ENCODE peak calls at places on chromosome 4, in eight cellular contexts. One of them, this sample, is unnamed.
A peak's percentile ranks its signal among the peaks of the same experiment; 100 is the strongest.

GRCh38 chr4:19532120-19532848 is 719.4 kb upstream of the SLIT2 start:
- DNase-seq in DMS53: no peak
- DNase-seq in ascending aorta: no peak
- DNase-seq in RWPE1: no peak
- DNase-seq in GM13977: no peak
- DNase-seq in H4: no peak
- DNase-seq in hypothalamus: no peak
- DNase-seq in GM12865: no peak
- DNase-seq in this sample: no peak

GRCh38 chr4:10442976-10443375 is 14.2 kb downstream of the ZNF518B start:
- DNase-seq in DMS53: peak; percentile 51
- DNase-seq in ascending aorta: no peak
- DNase-seq in RWPE1: no peak
- DNase-seq in GM13977: no peak
- DNase-seq in H4: no peak
- DNase-seq in hypothalamus: no peak
- DNase-seq in GM12865: no peak
- DNase-seq in this sample: no peak

GRCh38 chr4:184444953-184445309 is 29.4 kb downstream of the IRF2 start:
- DNase-seq in DMS53: no peak
- DNase-seq in ascending aorta: no peak
- DNase-seq in RWPE1: no peak
- DNase-seq in GM13977: peak; percentile 73
- DNase-seq in H4: no peak
- DNase-seq in hypothalamus: no peak
- DNase-seq in GM12865: peak; percentile 62
- DNase-seq in this sample: no peak

GRCh38 chr4:124389591-124389990 is 322.9 kb downstream of the ANKRD50 start:
- DNase-seq in DMS53: no peak
- DNase-seq in ascending aorta: no peak
- DNase-seq in RWPE1: no peak
- DNase-seq in GM13977: no peak
- DNase-seq in H4: no peak
- DNase-seq in hypothalamus: no peak
- DNase-seq in GM12865: no peak
- DNase-seq in this sample: no peak

GRCh38 chr4:67871867-67872266 is 11.9 kb downstream of the TMPRSS11D start:
- DNase-seq in DMS53: peak; percentile 63
- DNase-seq in ascending aorta: no peak
- DNase-seq in RWPE1: peak; percentile 43
- DNase-seq in GM13977: peak; percentile 26
- DNase-seq in H4: peak; percentile 50
- DNase-seq in hypothalamus: no peak
- DNase-seq in GM12865: peak; percentile 45
- DNase-seq in this sample: no peak

GRCh38 chr4:176034498-176034897 is 31.1 kb upstream of the WDR17 start:
- DNase-seq in DMS53: peak; percentile 53
- DNase-seq in ascending aorta: no peak
- DNase-seq in RWPE1: peak; percentile 8
- DNase-seq in GM13977: no peak
- DNase-seq in H4: peak; percentile 8
- DNase-seq in hypothalamus: no peak
- DNase-seq in GM12865: peak; percentile 41
- DNase-seq in this sample: no peak

GRCh38 chr4:183636488-183636887 is 22.5 kb downstream of the RWDD4 start:
- DNase-seq in DMS53: peak; percentile 72
- DNase-seq in ascending aorta: no peak
- DNase-seq in RWPE1: no peak
- DNase-seq in GM13977: no peak
- DNase-seq in H4: peak; percentile 29
- DNase-seq in hypothalamus: no peak
- DNase-seq in GM12865: no peak
- DNase-seq in this sample: no peak

GRCh38 chr4:98663226-98664006 is 5.0 kb upstream of the TSPAN5 start:
- DNase-seq in DMS53: no peak
- DNase-seq in ascending aorta: no peak
- DNase-seq in RWPE1: no peak
- DNase-seq in GM13977: peak; percentile 80
- DNase-seq in H4: no peak
- DNase-seq in hypothalamus: no peak
- DNase-seq in GM12865: peak; percentile 86
- DNase-seq in this sample: no peak

GRCh38 chr4:89009107-89009506 is 47.9 kb downstream of the FAM13A start:
- DNase-seq in DMS53: no peak
- DNase-seq in ascending aorta: no peak
- DNase-seq in RWPE1: no peak
- DNase-seq in GM13977: no peak
- DNase-seq in H4: no peak
- DNase-seq in hypothalamus: no peak
- DNase-seq in GM12865: no peak
- DNase-seq in this sample: no peak

GRCh38 chr4:40228497-40229365 is 31.9 kb downstream of the RHOH start:
- DNase-seq in DMS53: peak; percentile 15
- DNase-seq in ascending aorta: no peak
- DNase-seq in RWPE1: no peak
- DNase-seq in GM13977: peak; percentile 58
- DNase-seq in H4: peak; percentile 31
- DNase-seq in hypothalamus: no peak
- DNase-seq in GM12865: peak; percentile 85
- DNase-seq in this sample: no peak

GRCh38 chr4:99945718-99946345 is 586 bp downstream of the DNAJB14 start:
- DNase-seq in DMS53: peak; percentile 61
- DNase-seq in ascending aorta: no peak
- DNase-seq in RWPE1: peak; percentile 36
- DNase-seq in GM13977: peak; percentile 26
- DNase-seq in H4: peak; percentile 25
- DNase-seq in hypothalamus: no peak
- DNase-seq in GM12865: peak; percentile 51
- DNase-seq in this sample: no peak

GRCh38 chr4:188008377-188008776 is 12.8 kb downstream of the ZFP42 start:
- DNase-seq in DMS53: peak; percentile 35
- DNase-seq in ascending aorta: no peak
- DNase-seq in RWPE1: peak; percentile 49
- DNase-seq in GM13977: no peak
- DNase-seq in H4: peak; percentile 84
- DNase-seq in hypothalamus: no peak
- DNase-seq in GM12865: no peak
- DNase-seq in this sample: no peak

This sample was measured in substantia nigra.